ENCODE peak calls at places on chromosomes 2 and 18, in four cellular contexts. One of them, this sample, is unnamed.

GRCh38 chr2:71744781-71745180 is 291.4 kb downstream of the DYSF start:
- DNase-seq in A549: no peak
- DNase-seq in PC-3: no peak
- DNase-seq in stomach: no peak
- DNase-seq in this sample: no peak

GRCh38 chr2:226115102-226115831 is 684.4 kb downstream of the IRS1 start:
- DNase-seq in A549: peak; percentile 51
- DNase-seq in stomach: no peak
- DNase-seq in PC-3: peak; percentile 98
- DNase-seq in this sample: no peak

GRCh38 chr2:166926657-166927056 is 38.4 kb downstream of the XIRP2 start:
- DNase-seq in A549: no peak
- DNase-seq in PC-3: no peak
- DNase-seq in stomach: no peak
- DNase-seq in this sample: no peak

GRCh38 chr2:233354500-233354924 is 218 bp downstream of the DGKD start:
- DNase-seq in A549: no peak
- DNase-seq in PC-3: no peak
- DNase-seq in stomach: no peak
- DNase-seq in this sample: no peak

GRCh38 chr2:127641846-127642510 is 4.0 kb upstream of the GPR17 start:
- DNase-seq in PC-3: no peak
- DNase-seq in A549: no peak
- DNase-seq in stomach: no peak
- DNase-seq in this sample: no peak

GRCh38 chr2:30664761-30665358 is 142.4 kb downstream of the CAPN13 start:
- DNase-seq in PC-3: peak; percentile 94
- DNase-seq in A549: peak; percentile 74
- DNase-seq in stomach: no peak
- DNase-seq in this sample: no peak

GRCh38 chr2:103945083-103945482 is 908.8 kb upstream of the POU3F3 start:
- DNase-seq in stomach: no peak
- DNase-seq in A549: no peak
- DNase-seq in PC-3: no peak
- DNase-seq in this sample: no peak

GRCh38 chr2:40103163-40103562 is 324.1 kb upstream of the THUMPD2 start:
- DNase-seq in A549: no peak
- DNase-seq in stomach: no peak
- DNase-seq in PC-3: no peak
- DNase-seq in this sample: no peak

GRCh38 chr2:180038997-180039396 is 31.9 kb upstream of the CWC22 start:
- DNase-seq in A549: no peak
- DNase-seq in PC-3: no peak
- DNase-seq in stomach: no peak
- DNase-seq in this sample: no peak

GRCh38 chr2:1514391-1515072 is 101.3 kb downstream of the TPO start:
- DNase-seq in PC-3: no peak
- DNase-seq in stomach: no peak
- DNase-seq in A549: no peak
- DNase-seq in this sample: no peak

GRCh38 chr2:70984576-70985282 is 6.3 kb downstream of the ANKRD53 start:
- DNase-seq in stomach: peak; percentile 76
- DNase-seq in A549: peak; percentile 79
- DNase-seq in PC-3: no peak
- DNase-seq in this sample: peak; percentile 84

GRCh38 chr2:27860111-27860510 is 30.1 kb downstream of the RBKS start:
- DNase-seq in PC-3: peak; percentile 69
- DNase-seq in A549: no peak
- DNase-seq in stomach: no peak
- DNase-seq in this sample: no peak

GRCh38 chr2:241768251-241768711 is 8.3 kb upstream of the GAL3ST2 start:
- DNase-seq in A549: no peak
- DNase-seq in PC-3: no peak
- DNase-seq in stomach: no peak
- DNase-seq in this sample: peak; percentile 12

GRCh38 chr2:102686479-102687439 is 67.4 kb downstream of the SLC9A2 start:
- DNase-seq in stomach: no peak
- DNase-seq in PC-3: no peak
- DNase-seq in A549: no peak
- DNase-seq in this sample: no peak

GRCh38 chr18:5397102-5397501 is 101.6 kb upstream of the ZBTB14 start:
- DNase-seq in stomach: no peak
- DNase-seq in PC-3: no peak
- DNase-seq in A549: no peak
- DNase-seq in this sample: no peak

GRCh38 chr2:114331934-114332333 is 110.5 kb upstream of the DPP10 start:
- DNase-seq in PC-3: no peak
- DNase-seq in stomach: no peak
- DNase-seq in A549: no peak
- DNase-seq in this sample: no peak

GRCh38 chr2:191478754-191479679 is 198.9 kb upstream of the NABP1 start:
- DNase-seq in A549: no peak
- DNase-seq in PC-3: no peak
- DNase-seq in stomach: peak; percentile 81
- DNase-seq in this sample: peak; percentile 50

GRCh38 chr2:14626873-14627272 is 5.6 kb upstream of the LRATD1 start:
- DNase-seq in PC-3: peak; percentile 29
- DNase-seq in A549: no peak
- DNase-seq in stomach: peak; percentile 50
- DNase-seq in this sample: no peak

GRCh38 chr2:168948621-168949212 is 47.6 kb downstream of the G6PC2 start:
- DNase-seq in A549: peak; percentile 5
- DNase-seq in PC-3: peak; percentile 60
- DNase-seq in stomach: no peak
- DNase-seq in this sample: no peak

GRCh38 chr2:205964111-205964761 is 121.7 kb downstream of the INO80D start:
- DNase-seq in PC-3: no peak
- DNase-seq in stomach: no peak
- DNase-seq in A549: no peak
- DNase-seq in this sample: no peak

GRCh38 chr18:68840554-68841263 is 42.8 kb downstream of the CCDC102B start:
- DNase-seq in stomach: no peak
- DNase-seq in A549: peak; percentile 0
- DNase-seq in PC-3: peak; percentile 86
- DNase-seq in this sample: no peak

GRCh38 chr2:97707428-97708380 is 5.7 kb upstream of the ZAP70 start:
- DNase-seq in stomach: peak; percentile 31
- DNase-seq in PC-3: no peak
- DNase-seq in A549: no peak
- DNase-seq in this sample: no peak

GRCh38 chr2:239846789-239847676 is 178.1 kb downstream of the NDUFA10 start:
- DNase-seq in PC-3: no peak
- DNase-seq in stomach: no peak
- DNase-seq in A549: no peak
- DNase-seq in this sample: no peak

GRCh38 chr2:159064446-159065301 is 96.2 kb downstream of the TANC1 start:
- DNase-seq in A549: no peak
- DNase-seq in PC-3: peak; percentile 63
- DNase-seq in stomach: no peak
- DNase-seq in this sample: no peak

GRCh38 chr2:9638532-9638931 is 7.7 kb upstream of the YWHAQ start:
- DNase-seq in PC-3: peak; percentile 94
- DNase-seq in A549: peak; percentile 89
- DNase-seq in stomach: peak; percentile 53
- DNase-seq in this sample: no peak

GRCh38 chr2:85846411-85846810 is 42.4 kb downstream of the ST3GAL5 start:
- DNase-seq in A549: no peak
- DNase-seq in stomach: no peak
- DNase-seq in PC-3: peak; percentile 25
- DNase-seq in this sample: no peak

GRCh38 chr2:109141727-109142283 is 12.8 kb downstream of the SH3RF3 start:
- DNase-seq in stomach: no peak
- DNase-seq in PC-3: no peak
- DNase-seq in A549: no peak
- DNase-seq in this sample: no peak

GRCh38 chr18:7632152-7633098 is 65.3 kb downstream of the PTPRM start:
- DNase-seq in A549: no peak
- DNase-seq in stomach: no peak
- DNase-seq in PC-3: no peak
- DNase-seq in this sample: no peak

GRCh38 chr2:240237609-240238151 is 97.2 kb upstream of the OTOS start:
- DNase-seq in A549: no peak
- DNase-seq in stomach: peak; percentile 69
- DNase-seq in PC-3: peak; percentile 95
- DNase-seq in this sample: no peak

GRCh38 chr18:11785444-11786055 is 65.7 kb upstream of the CHMP1B start:
- DNase-seq in PC-3: no peak
- DNase-seq in A549: no peak
- DNase-seq in stomach: no peak
- DNase-seq in this sample: no peak